ENCODE peak calls at places on chromosomes 2 and 18, in eight cellular contexts. R, T, J, M, W, S, Y and I are unnamed samples.
A peak's percentile ranks its signal among the peaks of the same experiment; 100 is the strongest.

GRCh38 chr2:25215948-25216679 is 47.7 kb upstream of the POMC start:
- DNase-seq in W (peak; percentile 85), Y (peak; percentile 49), R (peak; percentile 66), S (peak; percentile 93), J (no peak), T (no peak), M (peak; percentile 88), I (peak; percentile 70)

GRCh38 chr18:46481847-46482245 is 175.2 kb downstream of the LOXHD1 start:
- DNase-seq in T (peak; percentile 27), Y (no peak), M (no peak), W (no peak), R (peak; percentile 40), J (no peak), S (no peak), I (no peak)

GRCh38 chr2:129483366-129483765 is 496.1 kb upstream of the RAB6C start:
- DNase-seq in S (no peak), Y (no peak), M (no peak), J (no peak), T (no peak), R (no peak), W (no peak), I (no peak)

GRCh38 chr18:49813071-49813320 is 337 bp downstream of the ACAA2 start:
- DNase-seq in W (peak; percentile 43), T (no peak), S (no peak), R (peak; percentile 43), M (peak; percentile 48), J (peak; percentile 28), Y (no peak), I (peak; percentile 43)

GRCh38 chr2:141201161-141201560 is 929.7 kb downstream of the LRP1B start:
- DNase-seq in T (no peak), S (no peak), J (no peak), Y (no peak), M (no peak), R (no peak), W (no peak), I (no peak)

GRCh38 chr2:175366814-175367213 is 185.3 kb upstream of the ATP5MC3 start:
- DNase-seq in Y (peak; percentile 54), R (peak; percentile 53), S (no peak), W (peak; percentile 10), J (peak; percentile 43), M (peak; percentile 13), T (peak; percentile 55), I (peak; percentile 62)

GRCh38 chr2:218781691-218782528 is at the start of gene CYP27A1:
- DNase-seq in Y (no peak), R (peak; percentile 29), J (no peak), W (peak; percentile 70), M (peak; percentile 52), S (peak; percentile 83), T (no peak), I (peak; percentile 33)

GRCh38 chr18:28015671-28016070 is 161.3 kb downstream of the CDH2 start:
- DNase-seq in T (no peak), J (no peak), S (no peak), W (no peak), M (no peak), Y (no peak), R (no peak), I (no peak)

GRCh38 chr2:180319586-180320405 is 312.7 kb upstream of the CWC22 start:
- DNase-seq in S (no peak), M (no peak), R (no peak), W (no peak), Y (no peak), T (no peak), J (no peak), I (no peak)

GRCh38 chr2:167992258-167992657 is 255.1 kb downstream of the STK39 start:
- DNase-seq in M (no peak), S (no peak), T (no peak), R (no peak), Y (no peak), W (no peak), J (no peak), I (no peak)

GRCh38 chr2:217085543-217085942 is 225.7 kb upstream of the TNP1 start:
- DNase-seq in W (no peak), J (peak; percentile 45), Y (no peak), T (no peak), R (peak; percentile 68), M (no peak), S (no peak), I (no peak)

GRCh38 chr2:139514946-139515345 is 734.8 kb upstream of the NXPH2 start:
- DNase-seq in W (no peak), M (no peak), Y (no peak), S (no peak), T (no peak), R (no peak), J (no peak), I (no peak)

GRCh38 chr2:128324008-128324896 is 5.6 kb upstream of the HS6ST1 start:
- DNase-seq in R (no peak), M (no peak), J (no peak), Y (no peak), T (no peak), S (peak; percentile 68), W (no peak), I (no peak)

GRCh38 chr2:230893338-230893737 is 28.6 kb downstream of the ITM2C start:
- DNase-seq in R (no peak), W (peak; percentile 72), J (no peak), M (peak; percentile 67), S (peak; percentile 77), T (no peak), Y (peak; percentile 29), I (no peak)

GRCh38 chr18:42052137-42052708 is 97.2 kb downstream of the PIK3C3 start:
- DNase-seq in R (peak; percentile 53), J (peak; percentile 52), T (no peak), S (no peak), Y (no peak), W (no peak), M (no peak), I (no peak)
- TF ChIP-seq CTCF in R (peak; percentile 59), J (peak; percentile 57), T (peak; percentile 36), S (peak; percentile 37), Y (peak; percentile 22), W (no peak), M (peak; percentile 28), I (peak; percentile 19)

GRCh38 chr2:82230406-82230805 is 1925.9 kb upstream of the LRRTM1 start:
- DNase-seq in R (no peak), Y (no peak), S (no peak), M (no peak), W (no peak), J (no peak), T (no peak), I (no peak)

GRCh38 chr2:82234283-82234682 is 1929.7 kb upstream of the LRRTM1 start:
- DNase-seq in M (no peak), S (no peak), W (no peak), R (no peak), Y (no peak), J (no peak), T (no peak), I (no peak)
- TF ChIP-seq CTCF in M (no peak), S (no peak), W (no peak), R (no peak), Y (no peak), J (no peak), T (no peak), I (no peak)

GRCh38 chr2:188765522-188765921 is 208.7 kb upstream of the COL3A1 start:
- DNase-seq in M (no peak), S (no peak), T (peak; percentile 1), W (no peak), R (peak; percentile 61), J (peak; percentile 12), Y (no peak), I (peak; percentile 40)
- TF ChIP-seq CTCF in M (peak; percentile 1), S (peak; percentile 23), T (no peak), W (no peak), R (peak; percentile 44), J (peak; percentile 25), Y (no peak), I (no peak)

GRCh38 chr2:159713691-159714585 is 1.6 kb downstream of the MARCHF7 start:
- DNase-seq in M (no peak), S (no peak), W (no peak), R (peak; percentile 83), T (peak; percentile 60), Y (no peak), J (peak; percentile 88), I (no peak)
- TF ChIP-seq CTCF in M (no peak), S (no peak), W (no peak), R (peak; percentile 10), T (no peak), Y (no peak), J (no peak), I (no peak)

DNA sequence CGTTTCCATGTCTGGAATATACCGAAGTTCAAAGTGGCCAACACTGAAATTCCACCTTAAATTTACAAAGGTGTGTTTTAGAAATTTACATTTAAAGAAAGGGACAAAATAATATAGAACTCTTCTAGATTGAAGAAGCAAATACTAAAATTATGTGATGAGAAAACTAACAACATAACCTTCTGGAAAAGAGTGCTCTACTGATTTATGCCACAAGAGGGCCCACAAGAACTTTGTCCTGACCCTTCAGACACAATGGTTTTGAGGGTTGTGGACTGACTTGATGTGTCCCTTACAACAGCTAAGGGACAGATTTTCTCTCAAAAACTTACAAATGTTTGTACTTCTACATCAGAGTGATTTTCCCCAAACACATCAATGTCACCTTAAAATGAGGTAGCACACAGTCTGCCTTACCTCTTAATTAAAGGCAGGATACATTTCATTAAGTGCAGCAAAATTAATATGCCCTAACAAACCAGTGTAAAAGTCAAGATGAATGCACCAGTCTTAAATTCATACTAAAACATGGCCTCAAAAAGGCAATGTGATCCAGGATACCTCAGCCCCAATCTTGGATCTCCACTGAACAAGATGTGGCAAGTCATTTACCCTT is 36.2 kb downstream of the EIF2AK3 start:
- DNase-seq in R (peak; percentile 73), M (peak; percentile 36), S (no peak), J (peak; percentile 72), Y (peak; percentile 44), W (peak; percentile 29), T (peak; percentile 72), I (peak; percentile 59)
- TF ChIP-seq CTCF in R (peak; percentile 92), M (peak; percentile 56), S (peak; percentile 69), J (peak; percentile 84), Y (peak; percentile 53), W (peak; percentile 80), T (peak; percentile 89), I (peak; percentile 62)

GRCh38 chr2:146734042-146734715 is 1110.7 kb upstream of the ACVR2A start:
- DNase-seq in W (no peak), T (peak; percentile 46), S (no peak), Y (peak; percentile 31), J (peak; percentile 41), R (peak; percentile 82), M (peak; percentile 12), I (peak; percentile 16)
- TF ChIP-seq CTCF in W (peak; percentile 52), T (peak; percentile 65), S (peak; percentile 51), Y (peak; percentile 38), J (peak; percentile 46), R (peak; percentile 65), M (peak; percentile 6), I (peak; percentile 49)